ENCODE peak calls at places on chromosomes 16 and 17, in nine cellular contexts. D, B, N, X, Q, V, G, H and L are unnamed samples.

GRCh38 chr17:68621065-68621464 is 19.9 kb upstream of the FAM20A start:
- DNase-seq in D (no peak), Q (no peak), B (no peak), N (no peak), G (no peak), H (no peak), X (no peak), V (no peak), L (no peak)

GRCh38 chr17:38728290-38728831 is 1.8 kb upstream of the CISD3 start:
- DNase-seq in H (no peak), N (no peak), G (no peak), D (no peak), X (no peak), Q (no peak), V (no peak), B (no peak), L (no peak)

GRCh38 chr16:1002399-1003161 is 21.0 kb downstream of the SOX8 start:
- DNase-seq in V (peak), B (no peak), D (no peak), X (no peak), Q (no peak), H (no peak), N (no peak), G (no peak), L (peak)

GRCh38 chr17:14942511-14943185 is 322.5 kb downstream of the PMP22 start:
- DNase-seq in X (no peak), B (no peak), N (no peak), D (no peak), H (no peak), V (no peak), Q (no peak), G (no peak), L (no peak)

GRCh38 chr17:7029659-7030058 is 6.2 kb upstream of the SLC16A13 start:
- DNase-seq in B (no peak), G (no peak), X (no peak), H (peak), V (no peak), D (peak), N (no peak), Q (no peak), L (no peak)

GRCh38 chr16:88854306-88855111 is 2.2 kb downstream of the GALNS start:
- DNase-seq in N (no peak), V (no peak), D (no peak), G (no peak), B (no peak), Q (no peak), H (no peak), X (no peak), L (no peak)

GRCh38 chr16:676565-677297 is 1.3 kb downstream of the RHBDL1 start:
- DNase-seq in B (no peak), X (no peak), N (no peak), G (no peak), Q (no peak), V (no peak), H (no peak), D (peak), L (no peak)

GRCh38 chr17:12231027-12231682 is 210.5 kb downstream of the MAP2K4 start:
- DNase-seq in B (no peak), V (peak), G (no peak), D (no peak), N (no peak), Q (no peak), H (no peak), X (no peak), L (no peak)

GRCh38 chr17:1398900-1399299 is 1.1 kb downstream of the YWHAE start:
- DNase-seq in G (no peak), V (no peak), D (no peak), N (no peak), X (peak), B (no peak), Q (no peak), H (peak), L (no peak)

GRCh38 chr17:33303254-33303653 is 10.2 kb upstream of the ASIC2 start:
- DNase-seq in G (no peak), X (no peak), H (no peak), Q (no peak), V (no peak), B (no peak), D (no peak), N (no peak), L (no peak)

GRCh38 chr16:87956169-87956770 is 5.0 kb downstream of the BANP start:
- DNase-seq in B (peak), Q (no peak), G (no peak), H (no peak), N (peak), X (peak), D (peak), V (no peak), L (no peak)

GRCh38 chr17:2405247-2405926 is 4.5 kb upstream of the MNT start:
- DNase-seq in G (no peak), N (no peak), Q (no peak), X (no peak), H (no peak), D (no peak), V (no peak), B (no peak), L (no peak)

GRCh38 chr17:5838661-5839300 is 231.4 kb upstream of the WSCD1 start:
- DNase-seq in Q (no peak), X (no peak), G (peak), H (no peak), D (no peak), V (no peak), N (no peak), B (no peak), L (no peak)

GRCh38 chr17:19651461-19652238 is 3.1 kb downstream of the ALDH3A2 start:
- DNase-seq in B (no peak), D (no peak), X (no peak), Q (no peak), G (no peak), N (no peak), V (no peak), H (no peak), L (no peak)

GRCh38 chr17:19652595-19652994 is 4.0 kb downstream of the ALDH3A2 start:
- DNase-seq in D (no peak), X (no peak), V (no peak), H (no peak), N (no peak), G (no peak), B (no peak), Q (no peak), L (no peak)

GRCh38 chr17:19648475-19649406 is at the start of gene ALDH3A2:
- DNase-seq in V (peak), D (peak), G (peak), B (peak), H (peak), X (peak), Q (peak), N (peak), L (peak)

GRCh38 chr17:19647697-19648474 is 665 bp upstream of the ALDH3A2 start:
- DNase-seq in B (peak), V (peak), D (peak), N (peak), Q (peak), X (peak), H (peak), G (peak), L (peak)

DNA sequence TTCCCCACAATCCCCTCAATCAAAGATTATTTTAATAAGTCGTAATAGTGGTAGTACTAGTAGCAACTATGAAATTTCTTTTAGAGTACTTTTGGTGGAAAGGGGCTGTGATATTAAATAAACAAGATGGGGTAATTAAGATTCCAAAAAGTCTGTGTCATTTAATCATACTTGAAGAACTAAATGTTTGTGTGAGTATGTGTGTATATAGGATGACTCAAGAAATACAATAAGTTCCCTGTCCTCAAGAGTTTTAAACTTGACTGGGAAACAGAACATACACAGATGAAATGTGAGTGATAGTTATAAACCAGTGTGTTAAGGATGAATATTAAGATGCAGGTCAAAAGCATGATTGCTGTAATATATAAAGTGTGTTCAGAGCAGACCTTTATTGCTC is 2.3 kb downstream of the ALDH3A2 start:
- DNase-seq in X (no peak), H (no peak), Q (no peak), G (no peak), N (no peak), V (no peak), D (no peak), B (no peak), L (no peak)
- H3K27ac ChIP-seq in X (no peak), H (no peak), Q (no peak), G (no peak), N (no peak), V (no peak), D (no peak), B (peak), L (no peak)

GRCh38 chr16:66400503-66401380 is 26.4 kb upstream of the BEAN1 start:
- DNase-seq in V (peak), X (no peak), Q (no peak), B (no peak), H (no peak), G (no peak), N (no peak), D (no peak), L (no peak)
- H3K27ac ChIP-seq in V (peak), X (no peak), Q (peak), B (no peak), H (no peak), G (no peak), N (peak), D (no peak), L (no peak)

GRCh38 chr17:19341211-19341631 is 21.3 kb downstream of the B9D1 start:
- DNase-seq in X (no peak), Q (peak), V (peak), D (no peak), G (no peak), B (no peak), H (peak), N (no peak), L (no peak)

GRCh38 chr17:19337712-19338023 is 24.9 kb downstream of the B9D1 start:
- DNase-seq in B (no peak), D (no peak), G (no peak), H (no peak), X (no peak), N (no peak), V (no peak), Q (no peak), L (no peak)

GRCh38 chr17:19338031-19338990 is 24.2 kb downstream of the B9D1 start:
- DNase-seq in G (no peak), B (no peak), V (peak), N (peak), X (peak), Q (peak), H (no peak), D (peak), L (no peak)

GRCh38 chr17:19336938-19337711 is 25.4 kb downstream of the B9D1 start:
- DNase-seq in Q (no peak), H (peak), N (peak), B (no peak), X (peak), D (no peak), G (peak), V (no peak), L (peak)

GRCh38 chr17:19339341-19339815 is 23.1 kb downstream of the B9D1 start:
- DNase-seq in V (peak), B (no peak), Q (no peak), G (no peak), N (no peak), D (no peak), X (no peak), H (no peak), L (no peak)
- H3K27ac ChIP-seq in V (no peak), B (no peak), Q (no peak), G (peak), N (no peak), D (no peak), X (peak), H (no peak), L (no peak)

GRCh38 chr16:27171584-27171983 is 31.7 kb upstream of the KDM8 start:
- DNase-seq in G (no peak), H (no peak), V (no peak), B (no peak), Q (no peak), N (no peak), D (no peak), X (no peak), L (no peak)

GRCh38 chr16:27168790-27169189 is 34.5 kb upstream of the KDM8 start:
- DNase-seq in Q (no peak), N (no peak), X (no peak), B (no peak), D (no peak), V (no peak), H (no peak), G (no peak), L (no peak)

GRCh38 chr16:27174007-27174406 is 29.3 kb upstream of the KDM8 start:
- DNase-seq in N (no peak), H (no peak), G (no peak), Q (no peak), D (peak), V (no peak), B (no peak), X (no peak), L (no peak)

GRCh38 chr16:27174798-27175197 is 28.5 kb upstream of the KDM8 start:
- DNase-seq in V (no peak), N (no peak), D (no peak), Q (no peak), G (no peak), X (no peak), H (no peak), B (no peak), L (no peak)

GRCh38 chr16:27169511-27170071 is 33.7 kb upstream of the KDM8 start:
- DNase-seq in V (no peak), H (no peak), X (no peak), G (no peak), B (no peak), Q (no peak), D (peak), N (no peak), L (no peak)
- H3K27ac ChIP-seq in V (no peak), H (no peak), X (no peak), G (no peak), B (no peak), Q (no peak), D (peak), N (no peak), L (no peak)

GRCh38 chr17:17713839-17714238 is 32.6 kb downstream of the RAI1 start:
- DNase-seq in H (no peak), Q (no peak), D (no peak), B (no peak), V (no peak), N (peak), G (no peak), X (no peak), L (no peak)

GRCh38 chr17:17710728-17711541 is 29.7 kb downstream of the RAI1 start:
- DNase-seq in X (no peak), Q (no peak), N (no peak), B (no peak), D (no peak), H (peak), G (no peak), V (peak), L (peak)

GRCh38 chr17:17714261-17714866 is 33.1 kb downstream of the RAI1 start:
- DNase-seq in G (no peak), X (no peak), D (no peak), H (no peak), N (no peak), V (no peak), B (no peak), Q (no peak), L (no peak)

GRCh38 chr17:17711708-17712141 is 30.5 kb downstream of the RAI1 start:
- DNase-seq in Q (no peak), D (no peak), G (no peak), B (no peak), N (no peak), H (no peak), X (no peak), V (no peak), L (no peak)

DNA sequence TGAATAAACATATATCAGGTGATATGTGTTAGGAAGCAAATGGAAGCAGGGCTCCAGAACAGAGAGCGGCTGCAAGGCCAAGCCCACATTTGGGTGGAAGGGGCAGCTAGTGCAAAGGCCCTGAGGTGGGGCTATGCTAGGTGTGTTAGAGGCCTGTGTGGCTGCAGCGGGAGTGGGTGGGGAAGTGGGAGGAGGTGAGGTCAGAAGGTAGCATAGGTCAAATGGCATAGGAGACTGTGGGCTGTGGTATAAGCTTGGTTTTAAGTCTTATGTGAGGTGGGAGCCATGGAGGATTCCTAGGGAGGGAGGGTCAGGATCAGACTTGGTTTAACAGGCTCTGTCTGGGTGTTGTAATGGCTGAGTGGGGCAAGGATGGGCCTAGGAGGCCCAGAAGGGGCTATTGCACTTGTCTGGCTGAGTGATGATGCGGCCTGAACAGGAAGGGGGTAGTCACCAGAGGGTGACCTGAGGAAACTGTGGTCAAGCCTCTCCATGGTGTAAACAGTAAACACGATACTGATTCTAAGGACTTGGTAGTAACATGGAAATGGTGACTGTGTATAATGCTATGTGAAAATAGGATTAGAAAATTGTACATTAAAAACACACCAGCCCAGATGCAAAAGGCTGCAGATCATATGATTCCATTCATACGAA is 31.1 kb downstream of the RAI1 start:
- DNase-seq in V (no peak), D (no peak), Q (no peak), X (no peak), H (no peak), B (no peak), G (no peak), N (no peak), L (no peak)
- H3K27ac ChIP-seq in V (peak), D (no peak), Q (no peak), X (no peak), H (no peak), B (peak), G (no peak), N (peak), L (peak)

GRCh38 chr17:56292010-56292409 is 138.7 kb downstream of the ANKFN1 start:
- DNase-seq in G (no peak), Q (no peak), N (no peak), V (no peak), X (no peak), D (no peak), B (no peak), H (no peak), L (no peak)

GRCh38 chr17:56300191-56300590 is 146.9 kb downstream of the ANKFN1 start:
- DNase-seq in Q (no peak), V (no peak), B (no peak), D (no peak), G (no peak), N (no peak), X (no peak), H (no peak), L (no peak)

GRCh38 chr17:56291226-56291805 is 138.0 kb downstream of the ANKFN1 start:
- DNase-seq in B (no peak), D (no peak), X (no peak), V (no peak), G (no peak), N (no peak), Q (no peak), H (no peak), L (no peak)

GRCh38 chr17:56292628-56293027 is 139.4 kb downstream of the ANKFN1 start:
- DNase-seq in D (no peak), B (no peak), V (no peak), X (no peak), N (no peak), H (no peak), Q (no peak), G (no peak), L (no peak)

GRCh38 chr17:56297142-56297541 is 143.9 kb downstream of the ANKFN1 start:
- DNase-seq in B (no peak), Q (no peak), D (no peak), G (no peak), X (no peak), H (no peak), N (no peak), V (no peak), L (no peak)
- H3K27ac ChIP-seq in B (no peak), Q (no peak), D (no peak), G (no peak), X (no peak), H (no peak), N (no peak), V (no peak), L (no peak)

DNA sequence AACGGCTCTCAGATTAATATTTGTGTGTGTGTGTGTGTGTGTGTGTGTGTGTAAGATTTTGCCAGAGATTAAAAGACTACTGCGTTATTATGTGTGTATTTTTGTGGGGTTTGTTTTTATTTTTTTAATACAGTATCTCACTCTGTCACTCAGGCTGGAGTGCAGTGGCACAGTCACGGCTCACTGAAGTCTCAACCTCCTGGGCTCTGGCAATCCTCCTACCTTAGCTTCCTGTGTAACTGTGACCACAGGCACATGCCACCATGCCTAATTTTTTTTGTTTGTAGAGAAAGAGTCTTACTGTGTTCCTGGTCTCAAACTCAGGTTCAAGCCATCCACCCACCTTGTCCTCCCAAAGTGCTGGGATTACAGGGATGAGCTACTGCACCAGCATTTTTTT is 87.2 kb downstream of the CYB561 start:
- DNase-seq in H (no peak), N (no peak), G (no peak), D (no peak), B (no peak), X (no peak), Q (no peak), V (no peak), L (no peak)
- H3K27ac ChIP-seq in H (no peak), N (no peak), G (no peak), D (no peak), B (no peak), X (no peak), Q (no peak), V (no peak), L (no peak)

GRCh38 chr17:63960006-63960405 is 12.7 kb downstream of the SCN4A start:
- DNase-seq in B (no peak), G (no peak), H (no peak), Q (peak), V (no peak), D (no peak), N (no peak), X (no peak), L (no peak)
- H3K27ac ChIP-seq in B (no peak), G (no peak), H (no peak), Q (peak), V (no peak), D (no peak), N (peak), X (no peak), L (no peak)

GRCh38 chr17:81221842-81222619 is 734 bp downstream of the CEP131 start:
- DNase-seq in V (no peak), B (no peak), N (no peak), X (no peak), Q (peak), D (no peak), H (no peak), G (no peak), L (no peak)
- H3K27ac ChIP-seq in V (no peak), B (peak), N (no peak), X (no peak), Q (no peak), D (no peak), H (no peak), G (peak), L (no peak)